ENCODE peak calls at places on chromosome 4, in eight cellular contexts. S is stomach, F is transverse colon, E is HepG2, Q is ovary, W is SK-N-SH, H is GM12878, B is tibial nerve. M is an unnamed sample. For H3K36me3 and H3K4me1, the result is how much of the 10 kb centered on the place peaks cover.

GRCh38 chr4:168831919-168832745 is 177.9 kb downstream of the CBR4 start:
- DNase-seq in E (peak), Q (peak), H (no peak), S (peak), B (peak), F (peak), W (peak), M (peak)

GRCh38 chr4:176824645-176825366 is 32.1 kb upstream of the VEGFC start:
- DNase-seq in F (no peak), S (no peak), H (no peak), W (no peak), E (no peak), Q (no peak), B (no peak), M (no peak)

GRCh38 chr4:152682143-152682542 is 2.3 kb upstream of the TMEM154 start:
- DNase-seq in W (no peak), H (no peak), F (no peak), Q (no peak), S (no peak), B (no peak), E (no peak), M (no peak)

GRCh38 chr4:112522389-112522788 is 6.4 kb upstream of the NEUROG2 start:
- DNase-seq in E (no peak), B (no peak), W (no peak), S (no peak), Q (no peak), F (no peak), H (no peak), M (no peak)

GRCh38 chr4:2962614-2963184 is 507 bp downstream of the NOP14 start:
- DNase-seq in E (peak), W (no peak), H (no peak), F (peak), S (peak), B (no peak), Q (no peak), M (no peak)

GRCh38 chr4:76723373-76723772 is 174.6 kb downstream of the SOWAHB start:
- DNase-seq in W (no peak), Q (no peak), B (no peak), E (no peak), H (no peak), S (no peak), F (no peak), M (no peak)

GRCh38 chr4:61511716-61512488 is 311.8 kb downstream of the ADGRL3 start:
- DNase-seq in E (no peak), H (no peak), B (no peak), F (no peak), W (no peak), S (no peak), Q (no peak), M (no peak)

GRCh38 chr4:78953231-78953630 is 14.0 kb upstream of the PAQR3 start:
- DNase-seq in S (no peak), W (no peak), E (no peak), Q (no peak), F (no peak), H (no peak), B (no peak), M (no peak)

GRCh38 chr4:124589827-124590226 is 122.7 kb downstream of the ANKRD50 start:
- DNase-seq in H (no peak), E (no peak), F (no peak), W (no peak), Q (no peak), S (no peak), B (no peak), M (no peak)

GRCh38 chr4:3073158-3074077 is 920 bp downstream of the HTT-AS start:
- DNase-seq in E (peak), S (no peak), H (no peak), F (no peak), Q (no peak), W (peak), B (no peak), M (peak)

GRCh38 chr4:119300072-119300387 is 21.9 kb downstream of the FABP2 start:
- DNase-seq in F (peak), E (no peak), H (peak), Q (peak), B (no peak), S (peak), W (peak), M (peak)

GRCh38 chr4:52103314-52103713 is 52.2 kb downstream of the SPATA18 start:
- DNase-seq in B (no peak), H (no peak), Q (no peak), F (no peak), S (no peak), E (no peak), W (peak), M (no peak)

GRCh38 chr4:183376381-183376780 is 54.2 kb upstream of the CLDN24 start:
- DNase-seq in H (no peak), F (no peak), E (no peak), W (no peak), S (no peak), B (no peak), Q (no peak), M (no peak)

GRCh38 chr4:81337211-81337610 is 122.2 kb upstream of the PRKG2 start:
- DNase-seq in S (no peak), H (no peak), B (no peak), Q (no peak), E (no peak), F (no peak), W (no peak), M (no peak)

GRCh38 chr4:152408514-152409327 is 127.2 kb downstream of the FBXW7 start:
- DNase-seq in S (no peak), E (peak), W (peak), H (no peak), B (no peak), Q (no peak), F (no peak), M (no peak)

GRCh38 chr4:89988268-89988667 is 93.6 kb downstream of the MMRN1 start:
- DNase-seq in Q (no peak), W (no peak), S (no peak), H (no peak), B (no peak), E (no peak), F (no peak), M (no peak)

GRCh38 chr4:41613362-41613761 is 75.4 kb downstream of the LIMCH1 start:
- DNase-seq in Q (no peak), E (no peak), S (no peak), H (no peak), B (no peak), F (no peak), W (no peak), M (no peak)

GRCh38 chr4:32929738-32930688 is 2209.8 kb downstream of the PCDH7 start:
- DNase-seq in B (no peak), Q (no peak), H (no peak), F (no peak), E (no peak), W (no peak), S (no peak), M (no peak)

GRCh38 chr4:151715881-151716280 is 44.9 kb downstream of the GATB start:
- DNase-seq in F (no peak), H (no peak), B (no peak), E (no peak), Q (no peak), W (no peak), S (no peak), M (no peak)

GRCh38 chr4:113411496-113411938 is 350.0 kb downstream of the CAMK2D start:
- DNase-seq in Q (no peak), E (peak), B (no peak), F (no peak), W (no peak), H (no peak), S (no peak), M (no peak)

GRCh38 chr4:186272699-186273370 is 6.8 kb downstream of the F11 start:
- DNase-seq in Q (no peak), B (no peak), S (no peak), W (no peak), E (no peak), F (no peak), H (no peak), M (no peak)

GRCh38 chr4:167233523-167234387 is 539 bp downstream of the SPOCK3 start:
- DNase-seq in S (no peak), H (no peak), Q (no peak), F (no peak), W (peak), E (no peak), B (no peak), M (no peak)

GRCh38 chr4:38094419-38094818 is 134.2 kb downstream of the PTTG2 start:
- DNase-seq in F (no peak), H (no peak), Q (peak), E (no peak), W (peak), S (no peak), B (no peak), M (no peak)

GRCh38 chr4:86441175-86441960 is 81.5 kb upstream of the MAPK10 start:
- DNase-seq in H (peak), S (no peak), Q (no peak), E (no peak), W (peak), F (no peak), B (no peak), M (no peak)

GRCh38 chr4:120692964-120693363 is 229.6 kb downstream of the PRDM5 start:
- DNase-seq in F (peak), H (no peak), W (no peak), E (peak), Q (no peak), S (no peak), B (no peak), M (no peak)

GRCh38 chr4:160175064-160175643 is 1072.3 kb downstream of the RAPGEF2 start:
- DNase-seq in F (no peak), Q (no peak), B (no peak), S (no peak), W (no peak), E (no peak), H (no peak), M (no peak)

GRCh38 chr4:173794662-173795061 is 264.6 kb upstream of the HAND2 start:
- DNase-seq in B (no peak), W (no peak), F (no peak), S (no peak), Q (no peak), H (no peak), E (no peak), M (no peak)

GRCh38 chr4:26964512-26964911 is 103.9 kb downstream of the STIM2 start:
- DNase-seq in F (no peak), W (no peak), S (no peak), B (no peak), H (no peak), Q (no peak), E (no peak), M (no peak)

GRCh38 chr4:151434183-151434860 is 25.3 kb downstream of the FHIP1A start:
- DNase-seq in H (no peak), Q (no peak), W (no peak), S (no peak), F (no peak), E (no peak), B (no peak), M (no peak)

GRCh38 chr4:85968945-85969830 is 390.7 kb downstream of the MAPK10 start:
- DNase-seq in S (no peak), H (no peak), B (no peak), E (peak), Q (no peak), W (peak), F (no peak), M (no peak)

GRCh38 chr4:80446248-80446647 is 110.7 kb downstream of the CFAP299 start:
- DNase-seq in H (no peak), S (no peak), W (no peak), Q (no peak), B (no peak), F (no peak), E (no peak), M (no peak)

GRCh38 chr4:73836373-73837269 is at the start of gene CXCL6:
- DNase-seq in Q (no peak), F (peak), H (no peak), S (peak), E (no peak), B (peak), W (no peak), M (peak)

GRCh38 chr4:72295966-72296557 is 264.3 kb downstream of the NPFFR2 start:
- DNase-seq in E (peak), H (no peak), B (no peak), Q (no peak), F (no peak), S (no peak), W (peak), M (no peak)

GRCh38 chr4:147628415-147628814 is 11.2 kb downstream of the TMEM184C start:
- DNase-seq in W (no peak), H (no peak), B (no peak), Q (no peak), E (no peak), F (no peak), S (no peak), M (no peak)

GRCh38 chr4:147625733-147626132 is 8.5 kb downstream of the TMEM184C start:
- DNase-seq in W (no peak), Q (no peak), H (no peak), S (no peak), F (no peak), E (no peak), B (no peak), M (no peak)

DNA sequence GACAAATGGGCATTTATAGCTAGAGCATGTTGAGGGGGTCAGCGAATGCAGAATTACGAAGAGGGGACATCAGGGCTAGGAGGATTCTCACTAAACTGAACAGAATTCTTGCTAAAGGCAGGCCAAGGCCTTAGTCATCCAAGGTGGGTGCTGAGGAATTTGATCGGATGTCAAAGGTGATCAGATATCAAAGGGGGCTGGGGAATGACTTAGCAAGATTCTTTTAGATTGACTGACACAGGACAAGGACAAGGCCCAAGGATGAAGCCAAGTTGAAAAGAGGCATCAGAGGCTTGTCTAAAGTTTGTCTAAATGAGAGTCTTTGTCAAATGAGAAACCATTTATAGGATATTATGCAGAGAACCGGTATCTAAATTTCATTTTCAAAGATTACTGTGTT is 9.7 kb downstream of the TMEM184C start:
- DNase-seq in S (no peak), B (no peak), F (no peak), H (no peak), Q (no peak), W (no peak), E (no peak), M (no peak)
- H3K36me3 ChIP-seq in S (half or more), B (under half), F (under half), H (under half), Q (under half), W (half or more), E (under half), M (half or more)

DNA sequence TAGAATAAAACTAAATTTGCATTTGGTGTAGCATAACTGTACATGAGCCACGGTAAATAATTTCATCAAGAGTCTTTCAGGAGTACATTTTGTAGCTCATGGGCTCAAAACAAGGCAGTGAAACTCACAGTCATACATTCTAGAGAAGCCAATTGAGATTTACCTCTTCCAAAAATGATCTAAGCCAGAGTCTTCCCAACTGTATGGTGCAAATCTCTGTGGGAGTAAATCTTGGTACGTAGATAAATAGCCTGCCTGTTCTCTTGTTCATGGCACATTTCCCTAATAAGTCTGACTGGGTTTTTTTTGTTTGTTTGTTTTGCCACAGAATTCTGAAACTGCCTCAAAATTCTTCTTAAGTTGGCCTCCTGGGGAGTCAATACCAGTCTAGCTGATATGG is 365.2 kb downstream of the PDHA2 start:
- DNase-seq in E (no peak), F (no peak), S (no peak), Q (no peak), W (no peak), H (no peak), B (no peak), M (no peak)
- H3K4me1 ChIP-seq in E (under half), F (under half), S (under half), Q (under half), W (under half), H (under half), B (under half), M (under half)

GRCh38 chr4:10729366-10729765 is 44.8 kb upstream of the CLNK start:
- DNase-seq in B (no peak), H (no peak), S (no peak), W (no peak), E (no peak), Q (no peak), F (no peak), M (no peak)

GRCh38 chr4:10730019-10730418 is 45.5 kb upstream of the CLNK start:
- DNase-seq in E (no peak), S (no peak), F (no peak), H (peak), Q (no peak), W (no peak), B (no peak), M (no peak)

GRCh38 chr4:10731690-10732089 is 47.1 kb upstream of the CLNK start:
- DNase-seq in S (no peak), W (no peak), Q (no peak), H (no peak), F (no peak), B (no peak), E (no peak), M (no peak)

GRCh38 chr4:10731162-10731561 is 46.6 kb upstream of the CLNK start:
- DNase-seq in H (no peak), Q (no peak), F (no peak), E (no peak), W (no peak), B (no peak), S (no peak), M (no peak)

DNA sequence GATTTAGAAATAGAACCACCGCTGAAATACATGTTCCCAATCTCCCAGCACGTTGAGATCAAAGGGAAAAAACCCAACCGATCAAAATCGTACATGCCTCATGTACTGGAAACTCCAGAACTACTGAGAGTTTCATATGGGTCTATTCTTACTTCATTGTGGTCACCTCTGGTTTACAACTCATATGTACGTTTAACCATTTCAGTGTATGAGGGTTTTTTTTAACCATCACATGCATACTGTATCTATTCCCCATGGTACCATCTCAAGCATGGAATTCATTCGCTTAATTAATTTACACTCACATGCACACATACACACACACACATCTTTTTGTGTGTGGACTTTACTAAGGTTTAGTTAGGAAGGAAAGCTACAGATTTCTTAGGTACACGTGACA is 46.0 kb upstream of the CLNK start:
- DNase-seq in B (no peak), Q (no peak), H (peak), E (no peak), S (no peak), F (no peak), W (no peak), M (no peak)
- TF ChIP-seq EP300 in B (no peak), Q (no peak), H (peak), E (no peak), S (no peak), F (no peak), W (no peak), M (no peak)

DNA sequence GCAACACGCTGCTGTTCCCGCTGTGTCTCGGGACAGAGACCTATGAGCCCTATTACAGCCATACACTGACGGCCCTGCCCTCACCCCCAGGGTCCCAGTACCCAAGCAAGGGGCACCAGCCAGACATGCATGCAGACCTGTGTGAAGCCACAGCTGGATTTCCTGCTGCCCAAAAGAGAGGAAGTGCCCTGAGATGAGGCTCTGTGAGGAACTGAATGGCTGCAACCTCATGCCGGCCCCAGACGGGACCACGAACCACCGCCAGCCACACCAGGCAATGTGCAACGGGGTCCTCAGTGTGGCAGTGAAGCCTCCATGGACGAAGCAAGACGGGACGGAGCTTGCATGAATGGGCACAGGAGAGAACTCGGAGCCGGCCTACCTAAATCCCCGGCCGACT is 21.1 kb downstream of the CTBP1 start:
- DNase-seq in H (no peak), S (no peak), F (no peak), W (no peak), Q (no peak), E (no peak), B (no peak), M (no peak)
- H3K36me3 ChIP-seq in H (under half), S (half or more), F (under half), W (half or more), Q (under half), E (half or more), B (under half), M (half or more)

GRCh38 chr4:8355864-8356565 is 84.5 kb downstream of the ACOX3 start:
- DNase-seq in W (no peak), F (no peak), H (no peak), E (no peak), B (no peak), Q (no peak), S (no peak), M (no peak)
- H3K4me1 ChIP-seq in W (under half), F (under half), H (under half), E (under half), B (under half), Q (under half), S (under half), M (under half)